ENCODE peak calls at places on chromosomes 1 and 21, in nine cellular contexts. V is transverse colon, W is endodermal cell, H is AG04449, J is adrenal gland, L is brain microvascular endothelial cell, Y is right atrium auricular region, D is heart left ventricle, N is body of pancreas. S is an unnamed sample.

GRCh38 chr1:86156571-86157455 is at the start of gene COL24A1:
- DNase-seq in V (peak), W (peak), H (no peak), J (peak), L (peak), Y (peak), D (peak), N (no peak), S (peak)

GRCh38 chr1:14894811-14895524 is 258.6 kb upstream of the TMEM51 start:
- DNase-seq in V (peak), W (peak), H (no peak), J (no peak), L (no peak), Y (no peak), D (no peak), N (peak), S (peak)

GRCh38 chr1:940121-941026 is 16.7 kb downstream of the SAMD11 start:
- DNase-seq in V (peak), W (peak), H (no peak), J (peak), L (peak), Y (peak), D (peak), N (peak), S (peak)

GRCh38 chr1:53617382-53618217 is 121.4 kb downstream of the GLIS1 start:
- DNase-seq in V (no peak), W (peak), H (no peak), J (no peak), L (no peak), Y (no peak), D (no peak), N (no peak), S (no peak)

GRCh38 chr1:207651583-207651982 is 6.7 kb downstream of the CR1L start:
- DNase-seq in V (no peak), W (no peak), H (no peak), J (no peak), L (no peak), Y (no peak), D (no peak), N (no peak), S (peak)

GRCh38 chr1:5519366-5520135 is 472.7 kb downstream of the NPHP4 start:
- DNase-seq in V (no peak), W (no peak), H (no peak), J (no peak), L (no peak), Y (no peak), D (no peak), N (no peak), S (no peak)

GRCh38 chr1:44103270-44104131 is 15.1 kb upstream of the KLF17 start:
- DNase-seq in V (no peak), W (peak), H (no peak), J (no peak), L (peak), Y (no peak), D (no peak), N (peak), S (peak)

GRCh38 chr21:45836268-45836655 is 145.3 kb upstream of the COL6A1 start:
- DNase-seq in V (no peak), W (peak), H (no peak), J (no peak), L (no peak), Y (no peak), D (no peak), N (no peak), S (peak)

GRCh38 chr1:214933375-214933774 is 149.2 kb upstream of the KCNK2 start:
- DNase-seq in V (no peak), W (no peak), H (no peak), J (no peak), L (no peak), Y (no peak), D (no peak), N (no peak), S (no peak)

GRCh38 chr1:59766463-59766862 is 48.3 kb upstream of the HOOK1 start:
- DNase-seq in V (no peak), W (no peak), H (no peak), J (no peak), L (no peak), Y (no peak), D (no peak), N (no peak), S (no peak)

GRCh38 chr1:53580739-53581475 is 121.7 kb downstream of the DMRTB1 start:
- DNase-seq in V (no peak), W (no peak), H (no peak), J (no peak), L (no peak), Y (no peak), D (no peak), N (no peak), S (no peak)

GRCh38 chr1:100622966-100623762 is 85.2 kb downstream of the GPR88 start:
- DNase-seq in V (no peak), W (no peak), H (peak), J (no peak), L (peak), Y (no peak), D (no peak), N (no peak), S (peak)

GRCh38 chr1:203629509-203630082 is 3.0 kb downstream of the ATP2B4 start:
- DNase-seq in V (peak), W (peak), H (no peak), J (peak), L (no peak), Y (peak), D (peak), N (peak), S (peak)

GRCh38 chr1:233598891-233599541 is 14.9 kb upstream of the KCNK1 start:
- DNase-seq in V (no peak), W (no peak), H (no peak), J (peak), L (no peak), Y (no peak), D (no peak), N (no peak), S (no peak)

GRCh38 chr1:226626577-226626956 is 78.0 kb downstream of the STUM start:
- DNase-seq in V (peak), W (peak), H (no peak), J (peak), L (peak), Y (peak), D (peak), N (peak), S (peak)

GRCh38 chr1:175383239-175383638 is 190.7 kb upstream of the KIAA0040 start:
- DNase-seq in V (no peak), W (no peak), H (no peak), J (no peak), L (no peak), Y (no peak), D (no peak), N (no peak), S (no peak)

GRCh38 chr1:6080469-6080868 is 34.8 kb downstream of the KCNAB2 start:
- DNase-seq in V (no peak), W (peak), H (no peak), J (no peak), L (no peak), Y (no peak), D (peak), N (no peak), S (no peak)

GRCh38 chr1:226845624-226846023 is 24.8 kb upstream of the PSEN2 start:
- DNase-seq in V (no peak), W (no peak), H (no peak), J (no peak), L (no peak), Y (no peak), D (no peak), N (no peak), S (no peak)

GRCh38 chr1:6519491-6519934 is 28.0 kb upstream of the PLEKHG5 start:
- DNase-seq in V (no peak), W (peak), H (no peak), J (no peak), L (no peak), Y (no peak), D (no peak), N (no peak), S (no peak)

GRCh38 chr1:226489718-226490440 is 58.7 kb upstream of the STUM start:
- DNase-seq in V (no peak), W (no peak), H (no peak), J (no peak), L (no peak), Y (no peak), D (no peak), N (no peak), S (no peak)

GRCh38 chr21:35751171-35751570 is 309.2 kb downstream of the SETD4 start:
- DNase-seq in V (no peak), W (no peak), H (no peak), J (no peak), L (no peak), Y (no peak), D (no peak), N (no peak), S (no peak)

GRCh38 chr1:33473900-33474299 is 1.5 kb downstream of the ZSCAN20 start:
- DNase-seq in V (no peak), W (no peak), H (no peak), J (peak), L (no peak), Y (no peak), D (peak), N (no peak), S (no peak)

GRCh38 chr1:193927550-193927949 is 741.1 kb upstream of the B3GALT2 start:
- DNase-seq in V (no peak), W (no peak), H (no peak), J (no peak), L (no peak), Y (no peak), D (no peak), N (no peak), S (no peak)

GRCh38 chr1:2480986-2481364 is 4.9 kb downstream of the PLCH2 start:
- DNase-seq in V (no peak), W (no peak), H (no peak), J (no peak), L (no peak), Y (no peak), D (no peak), N (no peak), S (no peak)

GRCh38 chr1:147781056-147781471 is 20.7 kb upstream of the GJA5 start:
- DNase-seq in V (no peak), W (peak), H (no peak), J (no peak), L (no peak), Y (no peak), D (no peak), N (no peak), S (peak)

GRCh38 chr1:63794927-63795326 is 21.1 kb downstream of the ROR1 start:
- DNase-seq in V (no peak), W (peak), H (no peak), J (no peak), L (peak), Y (no peak), D (no peak), N (no peak), S (peak)

GRCh38 chr1:184118051-184118450 is 66.5 kb downstream of the TSEN15 start:
- DNase-seq in V (no peak), W (no peak), H (peak), J (no peak), L (peak), Y (no peak), D (no peak), N (no peak), S (peak)

GRCh38 chr1:2383576-2383975 is 7.8 kb downstream of the MORN1 start:
- DNase-seq in V (peak), W (no peak), H (no peak), J (peak), L (no peak), Y (no peak), D (no peak), N (no peak), S (no peak)

GRCh38 chr1:182069028-182069466 is 7.5 kb upstream of the ZNF648 start:
- DNase-seq in V (peak), W (peak), H (no peak), J (peak), L (no peak), Y (peak), D (peak), N (peak), S (peak)

GRCh38 chr21:37368536-37369279 is 2.1 kb downstream of the DYRK1A start:
- DNase-seq in V (no peak), W (peak), H (no peak), J (no peak), L (peak), Y (no peak), D (no peak), N (no peak), S (peak)

GRCh38 chr1:234721476-234722266 is 111.7 kb upstream of the IRF2BP2 start:
- DNase-seq in V (peak), W (no peak), H (no peak), J (peak), L (peak), Y (peak), D (peak), N (peak), S (peak)

GRCh38 chr1:17439250-17440073 is at the start of gene RCC2:
- DNase-seq in V (peak), W (peak), H (no peak), J (peak), L (peak), Y (no peak), D (peak), N (peak), S (peak)

GRCh38 chr1:8764301-8764937 is 53.0 kb downstream of the RERE start:
- DNase-seq in V (no peak), W (no peak), H (no peak), J (no peak), L (no peak), Y (no peak), D (no peak), N (no peak), S (peak)

GRCh38 chr1:15483971-15484370 is 8.1 kb downstream of the CELA2B start:
- DNase-seq in V (no peak), W (no peak), H (no peak), J (no peak), L (no peak), Y (no peak), D (no peak), N (no peak), S (no peak)

GRCh38 chr21:15276243-15276642 is 211.4 kb upstream of the NRIP1 start:
- DNase-seq in V (no peak), W (no peak), H (no peak), J (no peak), L (no peak), Y (no peak), D (no peak), N (peak), S (no peak)

GRCh38 chr1:234214129-234214910 is 158.9 kb upstream of the COA6 start:
- DNase-seq in V (peak), W (peak), H (no peak), J (peak), L (no peak), Y (peak), D (peak), N (peak), S (no peak)

GRCh38 chr1:226627924-226628623 is 79.5 kb downstream of the STUM start:
- DNase-seq in V (no peak), W (peak), H (no peak), J (no peak), L (no peak), Y (no peak), D (no peak), N (no peak), S (no peak)

GRCh38 chr1:243213045-243213787 is 41.9 kb downstream of the CEP170 start:
- DNase-seq in V (no peak), W (no peak), H (no peak), J (peak), L (peak), Y (no peak), D (no peak), N (no peak), S (peak)

GRCh38 chr1:242017580-242018233 is 18.8 kb upstream of the MAP1LC3C start:
- DNase-seq in V (peak), W (peak), H (no peak), J (peak), L (peak), Y (peak), D (no peak), N (peak), S (peak)

GRCh38 chr21:42147386-42148020 is 71.4 kb upstream of the ABCG1 start:
- DNase-seq in V (no peak), W (peak), H (no peak), J (no peak), L (no peak), Y (no peak), D (no peak), N (no peak), S (no peak)

DNA sequence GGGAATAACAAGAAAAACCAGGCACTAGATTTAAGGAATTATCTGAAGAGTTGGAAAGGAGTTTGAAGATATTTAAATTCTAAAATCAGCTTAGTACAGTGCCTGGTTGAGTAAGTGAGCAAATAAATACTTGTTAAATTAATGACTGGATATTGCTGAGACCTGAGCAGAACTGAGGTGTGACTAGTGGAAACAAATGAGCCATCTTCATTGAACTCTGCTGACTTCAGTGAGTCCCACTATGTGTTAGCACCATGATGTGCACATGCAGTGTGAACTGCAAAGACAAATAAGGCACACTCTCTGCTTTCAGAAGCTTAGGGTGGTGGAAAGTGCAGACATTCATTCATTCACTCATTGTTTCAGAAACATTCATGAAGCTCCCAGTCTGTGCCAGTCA is 48.7 kb downstream of the ELAPOR1 start:
- DNase-seq in V (no peak), W (no peak), H (no peak), J (no peak), L (no peak), Y (no peak), D (no peak), N (no peak), S (no peak)
- H3K4me3 ChIP-seq in V (no peak), W (no peak), H (peak), J (no peak), L (no peak), Y (no peak), D (no peak), N (no peak), S (no peak)

GRCh38 chr1:78722947-78723346 is 73.3 kb downstream of the IFI44 start:
- DNase-seq in V (no peak), W (no peak), H (peak), J (no peak), L (no peak), Y (no peak), D (no peak), N (no peak), S (peak)

GRCh38 chr1:78718566-78718965 is 68.9 kb downstream of the IFI44 start:
- DNase-seq in V (no peak), W (no peak), H (no peak), J (no peak), L (no peak), Y (no peak), D (no peak), N (no peak), S (no peak)

GRCh38 chr1:78716186-78716585 is 66.6 kb downstream of the IFI44 start:
- DNase-seq in V (no peak), W (no peak), H (peak), J (no peak), L (peak), Y (no peak), D (no peak), N (no peak), S (peak)

GRCh38 chr1:78722521-78722920 is 72.9 kb downstream of the IFI44 start:
- DNase-seq in V (no peak), W (no peak), H (no peak), J (no peak), L (no peak), Y (no peak), D (no peak), N (no peak), S (no peak)

DNA sequence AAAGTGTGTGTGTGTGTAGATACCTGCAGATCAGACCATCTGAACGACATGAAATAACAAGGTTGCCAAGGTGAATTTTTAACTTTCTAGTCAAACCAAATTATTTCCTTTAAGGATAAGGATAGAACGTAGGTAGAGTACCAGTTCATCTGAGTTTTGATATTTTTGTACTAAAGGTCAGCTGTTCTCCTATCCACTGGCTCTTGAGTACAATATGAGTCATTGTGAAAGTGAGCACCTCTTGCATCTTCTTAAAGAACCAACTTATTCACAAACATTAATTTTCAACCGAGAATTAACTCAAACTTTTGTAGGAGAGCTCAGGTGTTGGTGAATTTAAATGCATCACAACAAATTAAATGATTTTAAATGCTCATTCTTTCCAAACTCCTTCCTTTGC is 71.5 kb downstream of the IFI44 start:
- DNase-seq in V (no peak), W (no peak), H (no peak), J (no peak), L (no peak), Y (no peak), D (no peak), N (no peak), S (peak)
- TF ChIP-seq CTCF in V (no peak), W (no peak), H (no peak), J (no peak), L (no peak), Y (no peak), D (no peak), N (no peak), S (no peak)

DNA sequence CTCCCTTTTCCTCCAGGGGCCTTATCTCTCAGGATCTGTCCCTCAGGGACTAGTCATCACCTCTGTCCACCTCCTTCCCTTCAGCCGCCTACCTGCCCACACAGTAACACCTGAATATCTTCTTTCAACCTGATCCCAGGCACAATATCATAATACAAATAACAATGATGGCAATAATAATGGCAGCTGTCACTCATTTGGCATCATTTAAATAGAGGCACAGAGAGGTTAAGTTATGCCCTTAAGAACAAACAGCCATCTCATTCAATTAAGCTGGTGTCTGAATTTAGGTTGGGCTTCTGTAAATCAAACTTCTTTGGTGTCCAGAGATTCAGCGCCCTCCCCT is 47.5 kb downstream of the AHDC1 start:
- DNase-seq in V (no peak), W (no peak), H (no peak), J (no peak), L (no peak), Y (no peak), D (no peak), N (no peak), S (no peak)
- H3K4me3 ChIP-seq in V (no peak), W (no peak), H (no peak), J (no peak), L (no peak), Y (no peak), D (no peak), N (no peak), S (no peak)

GRCh38 chr1:199463521-199464127 is 563.9 kb upstream of the NR5A2 start:
- DNase-seq in V (no peak), W (peak), H (peak), J (no peak), L (peak), Y (no peak), D (no peak), N (peak), S (peak)
- TF ChIP-seq CTCF in V (no peak), W (peak), H (peak), J (no peak), L (peak), Y (no peak), D (no peak), N (peak), S (peak)

DNA sequence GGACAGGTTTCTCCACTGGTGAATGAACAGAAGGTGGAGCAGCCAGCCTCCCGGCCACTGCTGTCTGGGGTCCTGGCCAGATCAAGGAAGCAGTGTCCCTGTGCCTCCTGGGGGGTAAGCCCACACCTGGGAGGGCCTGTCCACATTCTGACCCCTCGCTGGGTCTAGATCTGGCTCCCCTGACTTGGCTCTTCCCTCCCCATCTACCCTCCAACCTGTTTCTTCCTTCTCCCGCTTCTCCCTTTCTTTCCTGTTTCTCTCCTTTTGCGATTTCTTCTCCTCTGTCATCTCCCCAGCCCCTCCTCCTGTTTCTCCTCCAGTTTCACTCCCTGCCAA is 378 bp downstream of the RORC start:
- DNase-seq in V (no peak), W (no peak), H (no peak), J (no peak), L (no peak), Y (no peak), D (no peak), N (no peak), S (no peak)
- H3K4me3 ChIP-seq in V (peak), W (no peak), H (no peak), J (no peak), L (no peak), Y (peak), D (peak), N (peak), S (no peak)

S was measured in cardiac fibroblast.